ENCODE peak calls at places on chromosomes 1 and 21, in ten cellular contexts. One of them, this sample, is unnamed.

GRCh38 chr1:185441608-185442007 is 124.6 kb upstream of the IVNS1ABP start:
- DNase-seq in cardiac fibroblast: peak
- DNase-seq in fibroblast of lung: peak
- DNase-seq in tibial artery: no peak
- DNase-seq in tibial nerve: no peak
- DNase-seq in IMR-90: peak
- DNase-seq in A549: peak
- DNase-seq in A673: peak
- DNase-seq in GM06990: no peak
- DNase-seq in body of pancreas: peak
- DNase-seq in this sample: no peak

GRCh38 chr1:9084883-9085282 is 15.4 kb upstream of the SLC2A5 start:
- DNase-seq in cardiac fibroblast: no peak
- DNase-seq in fibroblast of lung: peak
- DNase-seq in tibial artery: peak
- DNase-seq in tibial nerve: no peak
- DNase-seq in IMR-90: no peak
- DNase-seq in A549: no peak
- DNase-seq in A673: no peak
- DNase-seq in GM06990: no peak
- DNase-seq in body of pancreas: no peak
- DNase-seq in this sample: no peak

GRCh38 chr1:49817681-49818080 is 206.1 kb downstream of the AGBL4 start:
- DNase-seq in cardiac fibroblast: no peak
- DNase-seq in fibroblast of lung: no peak
- DNase-seq in tibial artery: no peak
- DNase-seq in tibial nerve: no peak
- DNase-seq in IMR-90: no peak
- DNase-seq in A549: no peak
- DNase-seq in A673: no peak
- DNase-seq in GM06990: no peak
- DNase-seq in body of pancreas: no peak
- DNase-seq in this sample: no peak

GRCh38 chr1:147223740-147224615 is 1.2 kb downstream of the FMO5 start:
- DNase-seq in cardiac fibroblast: no peak
- DNase-seq in fibroblast of lung: no peak
- DNase-seq in tibial artery: no peak
- DNase-seq in tibial nerve: no peak
- DNase-seq in IMR-90: no peak
- DNase-seq in A549: no peak
- DNase-seq in A673: no peak
- DNase-seq in GM06990: no peak
- DNase-seq in body of pancreas: no peak
- DNase-seq in this sample: no peak

GRCh38 chr1:155241069-155241679 is 14.1 kb downstream of the ENTREP3 start:
- DNase-seq in cardiac fibroblast: peak
- DNase-seq in fibroblast of lung: peak
- DNase-seq in tibial artery: peak
- DNase-seq in tibial nerve: peak
- DNase-seq in IMR-90: peak
- DNase-seq in A549: peak
- DNase-seq in A673: peak
- DNase-seq in GM06990: no peak
- DNase-seq in body of pancreas: peak
- DNase-seq in this sample: peak

GRCh38 chr1:64540265-64540791 is 70.4 kb downstream of the CACHD1 start:
- DNase-seq in cardiac fibroblast: peak
- DNase-seq in fibroblast of lung: peak
- DNase-seq in tibial artery: no peak
- DNase-seq in tibial nerve: no peak
- DNase-seq in IMR-90: no peak
- DNase-seq in A549: no peak
- DNase-seq in A673: peak
- DNase-seq in GM06990: no peak
- DNase-seq in body of pancreas: no peak
- DNase-seq in this sample: no peak

GRCh38 chr1:101284021-101284420 is 47.2 kb downstream of the S1PR1 start:
- DNase-seq in cardiac fibroblast: no peak
- DNase-seq in fibroblast of lung: no peak
- DNase-seq in tibial artery: no peak
- DNase-seq in tibial nerve: no peak
- DNase-seq in IMR-90: no peak
- DNase-seq in A549: no peak
- DNase-seq in A673: no peak
- DNase-seq in GM06990: no peak
- DNase-seq in body of pancreas: no peak
- DNase-seq in this sample: no peak

GRCh38 chr1:153400244-153400643 is 9.4 kb upstream of the S100A8 start:
- DNase-seq in cardiac fibroblast: peak
- DNase-seq in fibroblast of lung: no peak
- DNase-seq in tibial artery: no peak
- DNase-seq in tibial nerve: no peak
- DNase-seq in IMR-90: no peak
- DNase-seq in A549: no peak
- DNase-seq in A673: no peak
- DNase-seq in GM06990: no peak
- DNase-seq in body of pancreas: no peak
- DNase-seq in this sample: no peak

GRCh38 chr1:11414921-11415538 is 63.9 kb upstream of the DISP3 start:
- DNase-seq in cardiac fibroblast: no peak
- DNase-seq in fibroblast of lung: no peak
- DNase-seq in tibial artery: no peak
- DNase-seq in tibial nerve: no peak
- DNase-seq in IMR-90: no peak
- DNase-seq in A549: no peak
- DNase-seq in A673: no peak
- DNase-seq in GM06990: no peak
- DNase-seq in body of pancreas: no peak
- DNase-seq in this sample: no peak

GRCh38 chr1:181129771-181130606 is 41.5 kb downstream of the IER5 start:
- DNase-seq in cardiac fibroblast: no peak
- DNase-seq in fibroblast of lung: no peak
- DNase-seq in tibial artery: no peak
- DNase-seq in tibial nerve: no peak
- DNase-seq in IMR-90: no peak
- DNase-seq in A549: no peak
- DNase-seq in A673: no peak
- DNase-seq in GM06990: peak
- DNase-seq in body of pancreas: no peak
- DNase-seq in this sample: no peak

GRCh38 chr1:233859446-233859845 is 45.0 kb upstream of the SLC35F3 start:
- DNase-seq in cardiac fibroblast: no peak
- DNase-seq in fibroblast of lung: peak
- DNase-seq in tibial artery: no peak
- DNase-seq in tibial nerve: no peak
- DNase-seq in IMR-90: no peak
- DNase-seq in A549: no peak
- DNase-seq in A673: no peak
- DNase-seq in GM06990: no peak
- DNase-seq in body of pancreas: no peak
- DNase-seq in this sample: no peak

GRCh38 chr1:33182452-33182851 is 609 bp upstream of the TRIM62 start:
- DNase-seq in cardiac fibroblast: peak
- DNase-seq in fibroblast of lung: peak
- DNase-seq in tibial artery: no peak
- DNase-seq in tibial nerve: peak
- DNase-seq in IMR-90: peak
- DNase-seq in A549: no peak
- DNase-seq in A673: peak
- DNase-seq in GM06990: no peak
- DNase-seq in body of pancreas: no peak
- DNase-seq in this sample: peak

GRCh38 chr21:35974801-35975200 is 85.5 kb downstream of the SETD4 start:
- DNase-seq in cardiac fibroblast: peak
- DNase-seq in fibroblast of lung: peak
- DNase-seq in tibial artery: no peak
- DNase-seq in tibial nerve: no peak
- DNase-seq in IMR-90: peak
- DNase-seq in A549: no peak
- DNase-seq in A673: peak
- DNase-seq in GM06990: no peak
- DNase-seq in body of pancreas: no peak
- DNase-seq in this sample: no peak

GRCh38 chr1:167273027-167273800 is 52.5 kb downstream of the POU2F1 start:
- DNase-seq in cardiac fibroblast: peak
- DNase-seq in fibroblast of lung: peak
- DNase-seq in tibial artery: no peak
- DNase-seq in tibial nerve: no peak
- DNase-seq in IMR-90: peak
- DNase-seq in A549: no peak
- DNase-seq in A673: peak
- DNase-seq in GM06990: no peak
- DNase-seq in body of pancreas: no peak
- DNase-seq in this sample: no peak

GRCh38 chr1:152109998-152110294 is 5.3 kb downstream of the TCHH start:
- DNase-seq in cardiac fibroblast: no peak
- DNase-seq in fibroblast of lung: no peak
- DNase-seq in tibial artery: no peak
- DNase-seq in tibial nerve: no peak
- DNase-seq in IMR-90: no peak
- DNase-seq in A549: no peak
- DNase-seq in A673: no peak
- DNase-seq in GM06990: no peak
- DNase-seq in body of pancreas: no peak
- DNase-seq in this sample: no peak

DNA sequence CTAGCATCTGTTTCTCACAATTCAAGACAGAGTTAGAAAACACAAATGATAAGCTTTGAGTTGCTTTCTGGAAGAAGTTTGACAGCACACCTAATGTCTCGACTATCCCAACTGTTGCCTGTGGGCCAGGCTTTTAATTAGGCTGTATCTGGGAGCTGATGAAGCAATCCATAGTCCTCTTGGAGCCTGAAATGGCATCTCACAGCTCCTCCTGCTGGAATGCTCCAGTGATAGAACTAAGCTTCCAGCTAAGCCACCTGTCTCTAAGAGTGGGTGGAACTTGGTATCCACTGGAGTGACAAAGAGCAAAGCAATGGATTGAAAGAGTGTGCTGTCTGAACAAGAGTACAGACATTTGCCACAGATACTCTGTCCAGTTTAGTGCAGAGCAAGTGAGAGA is 605.3 kb upstream of the NR5A2 start:
- DNase-seq in cardiac fibroblast: peak
- DNase-seq in fibroblast of lung: peak
- DNase-seq in tibial artery: no peak
- DNase-seq in tibial nerve: no peak
- DNase-seq in IMR-90: peak
- DNase-seq in A549: no peak
- DNase-seq in A673: peak
- DNase-seq in GM06990: no peak
- DNase-seq in body of pancreas: no peak
- DNase-seq in this sample: no peak
- TF ChIP-seq CTCF in cardiac fibroblast: peak
- TF ChIP-seq CTCF in fibroblast of lung: peak
- TF ChIP-seq CTCF in tibial artery: no peak
- TF ChIP-seq CTCF in tibial nerve: no peak
- TF ChIP-seq CTCF in IMR-90: peak
- TF ChIP-seq CTCF in A549: no peak
- TF ChIP-seq CTCF in A673: peak
- TF ChIP-seq CTCF in GM06990: no peak
- TF ChIP-seq CTCF in body of pancreas: peak
- TF ChIP-seq CTCF in this sample: no peak

GRCh38 chr1:31765041-31765467 is 914 bp upstream of the ADGRB2 start:
- DNase-seq in cardiac fibroblast: peak
- DNase-seq in fibroblast of lung: no peak
- DNase-seq in tibial artery: no peak
- DNase-seq in tibial nerve: peak
- DNase-seq in IMR-90: peak
- DNase-seq in A549: no peak
- DNase-seq in A673: peak
- DNase-seq in GM06990: no peak
- DNase-seq in body of pancreas: no peak
- DNase-seq in this sample: no peak
- TF ChIP-seq CTCF in cardiac fibroblast: peak
- TF ChIP-seq CTCF in fibroblast of lung: peak
- TF ChIP-seq CTCF in tibial artery: no peak
- TF ChIP-seq CTCF in tibial nerve: no peak
- TF ChIP-seq CTCF in IMR-90: peak
- TF ChIP-seq CTCF in A549: peak
- TF ChIP-seq CTCF in A673: peak
- TF ChIP-seq CTCF in GM06990: no peak
- TF ChIP-seq CTCF in body of pancreas: no peak
- TF ChIP-seq CTCF in this sample: no peak

GRCh38 chr1:245822997-245823396 is 668.2 kb downstream of the KIF26B start:
- DNase-seq in cardiac fibroblast: peak
- DNase-seq in fibroblast of lung: peak
- DNase-seq in tibial artery: no peak
- DNase-seq in tibial nerve: no peak
- DNase-seq in IMR-90: peak
- DNase-seq in A549: peak
- DNase-seq in A673: no peak
- DNase-seq in GM06990: no peak
- DNase-seq in body of pancreas: no peak
- DNase-seq in this sample: peak

GRCh38 chr1:245823408-245824147 is 668.8 kb downstream of the KIF26B start:
- DNase-seq in cardiac fibroblast: no peak
- DNase-seq in fibroblast of lung: peak
- DNase-seq in tibial artery: no peak
- DNase-seq in tibial nerve: no peak
- DNase-seq in IMR-90: no peak
- DNase-seq in A549: no peak
- DNase-seq in A673: no peak
- DNase-seq in GM06990: no peak
- DNase-seq in body of pancreas: no peak
- DNase-seq in this sample: no peak

GRCh38 chr1:245829194-245829593 is 674.4 kb downstream of the KIF26B start:
- DNase-seq in cardiac fibroblast: no peak
- DNase-seq in fibroblast of lung: no peak
- DNase-seq in tibial artery: no peak
- DNase-seq in tibial nerve: no peak
- DNase-seq in IMR-90: no peak
- DNase-seq in A549: no peak
- DNase-seq in A673: no peak
- DNase-seq in GM06990: no peak
- DNase-seq in body of pancreas: no peak
- DNase-seq in this sample: no peak

GRCh38 chr1:245827306-245827705 is 672.5 kb downstream of the KIF26B start:
- DNase-seq in cardiac fibroblast: no peak
- DNase-seq in fibroblast of lung: no peak
- DNase-seq in tibial artery: no peak
- DNase-seq in tibial nerve: no peak
- DNase-seq in IMR-90: no peak
- DNase-seq in A549: no peak
- DNase-seq in A673: no peak
- DNase-seq in GM06990: no peak
- DNase-seq in body of pancreas: no peak
- DNase-seq in this sample: no peak

GRCh38 chr1:245825128-245825901 is 670.5 kb downstream of the KIF26B start:
- DNase-seq in cardiac fibroblast: peak
- DNase-seq in fibroblast of lung: peak
- DNase-seq in tibial artery: no peak
- DNase-seq in tibial nerve: no peak
- DNase-seq in IMR-90: peak
- DNase-seq in A549: no peak
- DNase-seq in A673: peak
- DNase-seq in GM06990: no peak
- DNase-seq in body of pancreas: no peak
- DNase-seq in this sample: no peak
- TF ChIP-seq CTCF in cardiac fibroblast: peak
- TF ChIP-seq CTCF in fibroblast of lung: peak
- TF ChIP-seq CTCF in tibial artery: no peak
- TF ChIP-seq CTCF in tibial nerve: no peak
- TF ChIP-seq CTCF in IMR-90: no peak
- TF ChIP-seq CTCF in A549: no peak
- TF ChIP-seq CTCF in A673: peak
- TF ChIP-seq CTCF in GM06990: no peak
- TF ChIP-seq CTCF in body of pancreas: no peak
- TF ChIP-seq CTCF in this sample: no peak

GRCh38 chr21:44487831-44488230 is 32.5 kb downstream of the LRRC3 start:
- DNase-seq in cardiac fibroblast: peak
- DNase-seq in fibroblast of lung: no peak
- DNase-seq in tibial artery: no peak
- DNase-seq in tibial nerve: no peak
- DNase-seq in IMR-90: peak
- DNase-seq in A549: no peak
- DNase-seq in A673: peak
- DNase-seq in GM06990: no peak
- DNase-seq in body of pancreas: no peak
- DNase-seq in this sample: no peak
- TF ChIP-seq CTCF in cardiac fibroblast: peak
- TF ChIP-seq CTCF in fibroblast of lung: peak
- TF ChIP-seq CTCF in tibial artery: no peak
- TF ChIP-seq CTCF in tibial nerve: no peak
- TF ChIP-seq CTCF in IMR-90: peak
- TF ChIP-seq CTCF in A549: peak
- TF ChIP-seq CTCF in A673: peak
- TF ChIP-seq CTCF in GM06990: peak
- TF ChIP-seq CTCF in body of pancreas: no peak
- TF ChIP-seq CTCF in this sample: no peak

This sample was measured in uterus.